ENCODE peak calls at places on chromosomes 11 and 22, in six cellular contexts. J is K562, T is HepG2, W is A549, P is endothelial cell of umbilical vein, I is GM12878. H is an unnamed sample.
A peak's percentile ranks its signal among the peaks of the same experiment; 100 is the strongest.

GRCh38 chr11:27234043-27234668 is 128.9 kb downstream of the CCDC34 start:
- DNase-seq in J (no peak), I (peak; percentile 91), P (no peak), T (peak; percentile 82), W (peak; percentile 82), H (peak; percentile 99)

GRCh38 chr11:93741882-93742226 is 382 bp downstream of the C11orf54 start:
- DNase-seq in W (peak; percentile 75), T (peak; percentile 95), I (no peak), J (peak; percentile 40), P (no peak), H (no peak)

GRCh38 chr22:21959274-21960074 is 6.8 kb upstream of the PPM1F start:
- DNase-seq in T (no peak), I (no peak), P (no peak), W (no peak), J (no peak), H (peak; percentile 16)

GRCh38 chr11:76155455-76156232 is 50.7 kb downstream of the WNT11 start:
- DNase-seq in T (no peak), J (no peak), I (no peak), W (no peak), P (no peak), H (no peak)

GRCh38 chr22:27990451-27990840 is 71.4 kb upstream of the PITPNB start:
- DNase-seq in P (no peak), J (peak; percentile 26), I (no peak), W (no peak), T (no peak), H (peak; percentile 78)

GRCh38 chr11:127862406-127862805 is 725.0 kb downstream of the ETS1 start:
- DNase-seq in W (peak; percentile 21), I (no peak), P (no peak), J (no peak), T (no peak), H (no peak)

GRCh38 chr11:125343086-125343731 is 152.9 kb downstream of the FEZ1 start:
- DNase-seq in P (no peak), I (no peak), J (no peak), W (no peak), T (no peak), H (no peak)

GRCh38 chr11:131463609-131464008 is 93.2 kb downstream of the NTM start:
- DNase-seq in P (no peak), J (no peak), I (no peak), T (no peak), W (no peak), H (no peak)

GRCh38 chr22:17315310-17315709 is 54.0 kb upstream of the CECR2 start:
- DNase-seq in W (no peak), P (no peak), T (no peak), I (no peak), J (no peak), H (no peak)

GRCh38 chr22:45997775-45998637 is 21.0 kb upstream of the WNT7B start:
- DNase-seq in W (no peak), T (no peak), P (no peak), J (no peak), I (no peak), H (no peak)

GRCh38 chr22:22702874-22703570 is 58.6 kb downstream of the GGTLC2 start:
- DNase-seq in W (no peak), I (no peak), P (no peak), J (no peak), T (no peak), H (no peak)

GRCh38 chr22:26697151-26697550 is 39.8 kb downstream of the MIAT start:
- DNase-seq in J (no peak), T (no peak), I (no peak), P (no peak), W (no peak), H (no peak)

GRCh38 chr11:47325271-47326041 is 27.0 kb downstream of the MYBPC3 start:
- DNase-seq in W (no peak), P (no peak), J (no peak), I (no peak), T (no peak), H (no peak)

GRCh38 chr11:23509023-23509422 is 648.7 kb upstream of the CCDC179 start:
- DNase-seq in T (no peak), J (no peak), I (no peak), W (no peak), P (peak; percentile 50), H (no peak)

GRCh38 chr11:121649798-121650197 is 197.0 kb upstream of the SORL1-AS1 start:
- DNase-seq in W (no peak), P (no peak), J (no peak), I (no peak), T (no peak), H (no peak)

GRCh38 chr11:117874253-117874909 is 2.1 kb downstream of the FXYD6 start:
- DNase-seq in W (no peak), T (no peak), P (no peak), J (no peak), I (no peak), H (no peak)

GRCh38 chr22:48919851-48920589 is 907.7 kb downstream of the BRD1 start:
- DNase-seq in I (no peak), J (no peak), T (no peak), P (no peak), W (no peak), H (no peak)

GRCh38 chr11:76659672-76660532 is 10.6 kb downstream of the LRRC32 start:
- DNase-seq in P (no peak), J (no peak), T (no peak), W (no peak), I (no peak), H (no peak)

GRCh38 chr22:17343766-17344165 is 25.5 kb upstream of the CECR2 start:
- DNase-seq in J (no peak), P (no peak), T (no peak), W (no peak), I (no peak), H (no peak)

DNA sequence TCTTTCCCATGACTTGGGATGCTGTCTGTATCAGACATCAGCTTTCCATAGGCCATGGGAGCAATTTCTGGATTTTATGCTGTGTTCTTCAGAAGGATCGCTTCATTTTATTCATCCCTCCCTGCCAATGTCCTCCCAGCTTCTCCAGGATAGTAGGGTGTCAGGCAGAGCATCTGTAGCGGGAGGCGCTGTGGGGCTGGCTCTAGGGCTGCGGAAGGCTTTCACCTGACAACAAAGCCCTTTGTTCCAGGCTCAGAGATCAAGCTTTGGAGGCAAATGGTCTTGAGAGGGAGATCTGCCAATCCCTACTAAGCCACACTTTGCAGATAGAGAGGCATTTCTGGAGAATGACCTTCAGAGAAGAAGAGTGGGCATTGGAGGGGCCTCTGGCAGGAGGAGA is 29.5 kb upstream of the FTH1 start:
- DNase-seq in P (no peak), T (peak; percentile 69), I (no peak), J (no peak), W (no peak), H (no peak)
- TF ChIP-seq CTCF in P (no peak), T (peak; percentile 67), I (no peak), J (no peak), W (no peak), H (no peak)

DNA sequence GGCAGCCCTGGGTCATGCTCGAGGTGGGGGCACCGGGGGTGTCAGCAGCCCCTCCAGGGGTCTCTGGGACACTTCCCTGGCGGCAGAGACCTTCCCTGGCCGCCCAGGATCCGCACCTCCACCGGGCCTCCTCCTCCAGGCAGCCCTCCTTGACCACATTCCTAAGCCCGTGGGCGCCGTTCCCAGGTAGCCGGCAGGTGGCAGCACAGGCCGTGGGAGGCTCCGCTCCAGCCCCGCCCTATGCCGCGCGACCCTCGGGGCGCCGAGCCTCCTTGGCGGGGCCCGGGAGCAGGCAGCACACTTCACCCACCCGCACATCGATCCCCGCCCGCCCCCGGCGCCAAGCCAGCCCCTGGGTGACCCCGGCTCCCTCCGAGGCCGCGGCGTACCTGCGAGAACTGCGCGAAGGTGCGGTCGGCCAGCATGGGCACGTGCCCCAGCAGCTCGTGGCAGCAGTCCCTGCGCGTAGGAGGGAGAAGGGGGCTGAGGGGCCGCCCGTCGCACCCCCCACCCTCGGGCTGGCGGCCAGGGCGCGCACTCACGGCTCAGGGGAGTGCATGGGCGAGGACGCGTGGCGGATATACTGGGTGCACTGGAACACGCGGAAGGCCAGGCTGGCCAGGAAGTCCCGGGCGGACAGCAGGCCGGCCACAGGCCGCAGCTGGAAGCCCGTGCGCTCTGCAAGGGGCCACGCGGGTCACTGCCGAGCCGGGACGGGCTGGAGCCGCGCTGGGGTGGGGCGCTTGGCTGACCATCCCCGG is 5.3 kb upstream of the INS start:
- DNase-seq in I (no peak), W (peak; percentile 42), P (no peak), T (no peak), J (peak; percentile 75), H (peak; percentile 37)
- H3K4me3 ChIP-seq in I (no peak overlapping the region), W (no peak overlapping the region), P (no peak overlapping the region), T (no peak overlapping the region), J (no peak overlapping the region), H (no peak overlapping the region)

GRCh38 chr11:115607621-115608191 is 103.5 kb upstream of the CADM1 start:
- DNase-seq in T (no peak), I (no peak), W (no peak), J (no peak), P (no peak), H (no peak)

GRCh38 chr11:115611343-115611742 is 107.1 kb upstream of the CADM1 start:
- DNase-seq in T (no peak), I (no peak), P (no peak), J (no peak), W (no peak), H (no peak)

GRCh38 chr11:115610908-115611307 is 106.7 kb upstream of the CADM1 start:
- DNase-seq in T (no peak), W (no peak), J (no peak), P (no peak), I (no peak), H (no peak)

GRCh38 chr11:115606223-115607220 is 102.3 kb upstream of the CADM1 start:
- DNase-seq in J (no peak), I (no peak), T (no peak), P (no peak), W (no peak), H (no peak)

DNA sequence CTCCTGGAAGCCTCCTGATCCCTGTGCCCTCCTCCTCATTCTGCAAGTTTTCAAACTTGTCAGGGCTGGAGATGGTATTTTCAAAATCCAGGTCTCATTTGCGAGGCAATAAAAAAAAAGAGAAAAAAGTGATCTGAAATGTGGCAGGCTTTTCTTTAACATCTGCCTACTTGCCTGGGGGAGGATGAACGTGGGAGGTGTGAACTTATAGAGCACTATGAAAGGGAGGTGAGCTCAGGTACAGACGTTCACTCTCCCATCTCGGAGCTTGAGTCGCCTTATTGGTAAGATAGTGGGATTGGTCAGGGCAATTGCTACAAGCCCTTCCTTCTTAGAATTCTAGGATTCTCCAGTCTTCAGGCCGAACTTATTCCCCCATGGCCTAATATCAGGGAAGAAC is 104.8 kb upstream of the CADM1 start:
- DNase-seq in I (no peak), W (no peak), J (no peak), P (no peak), T (no peak), H (no peak)
- TF ChIP-seq MYC in I (no peak), W (no peak), J (no peak), P (no peak), T (no peak), H (no peak)

GRCh38 chr11:9092846-9093778 is 1.7 kb upstream of the SCUBE2 start:
- DNase-seq in J (no peak), T (no peak), P (peak; percentile 24), W (peak; percentile 18), I (no peak), H (peak; percentile 22)

GRCh38 chr11:9092085-9092484 is 686 bp upstream of the SCUBE2 start:
- DNase-seq in T (no peak), P (no peak), I (no peak), W (no peak), J (no peak), H (no peak)

GRCh38 chr11:9089636-9090035 is 1.8 kb downstream of the SCUBE2 start:
- DNase-seq in I (no peak), J (no peak), W (no peak), T (no peak), P (no peak), H (no peak)

GRCh38 chr11:9090488-9091043 is 833 bp downstream of the SCUBE2 start:
- DNase-seq in W (no peak), J (no peak), T (no peak), I (no peak), P (peak; percentile 7), H (no peak)

GRCh38 chr11:9091044-9091936 is at the start of gene SCUBE2:
- DNase-seq in J (peak; percentile 36), I (no peak), W (no peak), P (no peak), T (no peak), H (no peak)
- TF ChIP-seq CTCF in J (no peak), I (no peak), W (no peak), P (no peak), T (no peak), H (no peak)